ENCODE peak calls at places on chromosomes 7 and 10, in five cellular contexts. One of them, this sample, is unnamed.

GRCh38 chr10:43901302-43901701 is 252.6 kb upstream of the ZNF32 start:
- DNase-seq in body of pancreas: no peak
- DNase-seq in hippocampal formation: no peak
- DNase-seq in GM20000: no peak
- DNase-seq in activated CD8-positive, alpha-beta memory T cell treated with anti-CD3 and anti-CD28 coated beads for 24 hours: no peak
- DNase-seq in this sample: no peak

GRCh38 chr10:15898046-15898445 is 37.7 kb upstream of the MINDY3 start:
- DNase-seq in body of pancreas: no peak
- DNase-seq in hippocampal formation: no peak
- DNase-seq in GM20000: no peak
- DNase-seq in activated CD8-positive, alpha-beta memory T cell treated with anti-CD3 and anti-CD28 coated beads for 24 hours: no peak
- DNase-seq in this sample: no peak

GRCh38 chr7:17380696-17381662 is 82.5 kb downstream of the AHR start:
- DNase-seq in body of pancreas: peak
- DNase-seq in hippocampal formation: no peak
- DNase-seq in GM20000: no peak
- DNase-seq in activated CD8-positive, alpha-beta memory T cell treated with anti-CD3 and anti-CD28 coated beads for 24 hours: no peak
- DNase-seq in this sample: no peak

GRCh38 chr10:117346574-117346973 is 28.7 kb downstream of the PDZD8 start:
- DNase-seq in body of pancreas: no peak
- DNase-seq in hippocampal formation: no peak
- DNase-seq in GM20000: no peak
- DNase-seq in activated CD8-positive, alpha-beta memory T cell treated with anti-CD3 and anti-CD28 coated beads for 24 hours: no peak
- DNase-seq in this sample: no peak

GRCh38 chr10:114051714-114052113 is 8.0 kb downstream of the ADRB1 start:
- DNase-seq in body of pancreas: no peak
- DNase-seq in hippocampal formation: no peak
- DNase-seq in GM20000: no peak
- DNase-seq in activated CD8-positive, alpha-beta memory T cell treated with anti-CD3 and anti-CD28 coated beads for 24 hours: no peak
- DNase-seq in this sample: no peak

GRCh38 chr10:110865184-110865803 is 6.4 kb upstream of the PDCD4 start:
- DNase-seq in body of pancreas: no peak
- DNase-seq in hippocampal formation: no peak
- DNase-seq in GM20000: no peak
- DNase-seq in activated CD8-positive, alpha-beta memory T cell treated with anti-CD3 and anti-CD28 coated beads for 24 hours: peak
- DNase-seq in this sample: peak

GRCh38 chr10:3105166-3105565 is 37.8 kb downstream of the PFKP start:
- DNase-seq in body of pancreas: no peak
- DNase-seq in hippocampal formation: no peak
- DNase-seq in GM20000: no peak
- DNase-seq in activated CD8-positive, alpha-beta memory T cell treated with anti-CD3 and anti-CD28 coated beads for 24 hours: no peak
- DNase-seq in this sample: no peak

GRCh38 chr7:157584420-157584819 is 247.6 kb downstream of the DNAJB6 start:
- DNase-seq in body of pancreas: no peak
- DNase-seq in hippocampal formation: no peak
- DNase-seq in GM20000: no peak
- DNase-seq in activated CD8-positive, alpha-beta memory T cell treated with anti-CD3 and anti-CD28 coated beads for 24 hours: no peak
- DNase-seq in this sample: no peak

GRCh38 chr7:27245798-27246691 is 3.4 kb downstream of the EVX1 start:
- DNase-seq in body of pancreas: peak
- DNase-seq in hippocampal formation: no peak
- DNase-seq in GM20000: peak
- DNase-seq in activated CD8-positive, alpha-beta memory T cell treated with anti-CD3 and anti-CD28 coated beads for 24 hours: no peak
- DNase-seq in this sample: peak

GRCh38 chr7:106420210-106420609 is 135.4 kb upstream of the NAMPT start:
- DNase-seq in body of pancreas: no peak
- DNase-seq in hippocampal formation: no peak
- DNase-seq in GM20000: no peak
- DNase-seq in activated CD8-positive, alpha-beta memory T cell treated with anti-CD3 and anti-CD28 coated beads for 24 hours: no peak
- DNase-seq in this sample: no peak

GRCh38 chr7:16754869-16755317 is 1.3 kb downstream of the TSPAN13 start:
- DNase-seq in body of pancreas: peak
- DNase-seq in hippocampal formation: no peak
- DNase-seq in GM20000: no peak
- DNase-seq in activated CD8-positive, alpha-beta memory T cell treated with anti-CD3 and anti-CD28 coated beads for 24 hours: no peak
- DNase-seq in this sample: peak

GRCh38 chr10:79311581-79312407 is 35.5 kb upstream of the PPIF start:
- DNase-seq in body of pancreas: no peak
- DNase-seq in hippocampal formation: peak
- DNase-seq in GM20000: no peak
- DNase-seq in activated CD8-positive, alpha-beta memory T cell treated with anti-CD3 and anti-CD28 coated beads for 24 hours: no peak
- DNase-seq in this sample: no peak

GRCh38 chr10:102673961-102674511 is 29.8 kb downstream of the TRIM8 start:
- DNase-seq in body of pancreas: peak
- DNase-seq in hippocampal formation: peak
- DNase-seq in GM20000: peak
- DNase-seq in activated CD8-positive, alpha-beta memory T cell treated with anti-CD3 and anti-CD28 coated beads for 24 hours: peak
- DNase-seq in this sample: peak

GRCh38 chr10:17023386-17024298 is 106.0 kb downstream of the CUBN start:
- DNase-seq in body of pancreas: peak
- DNase-seq in hippocampal formation: no peak
- DNase-seq in GM20000: peak
- DNase-seq in activated CD8-positive, alpha-beta memory T cell treated with anti-CD3 and anti-CD28 coated beads for 24 hours: peak
- DNase-seq in this sample: peak

GRCh38 chr7:42993038-42993437 is 60.9 kb downstream of the MRPL32 start:
- DNase-seq in body of pancreas: no peak
- DNase-seq in hippocampal formation: no peak
- DNase-seq in GM20000: no peak
- DNase-seq in activated CD8-positive, alpha-beta memory T cell treated with anti-CD3 and anti-CD28 coated beads for 24 hours: no peak
- DNase-seq in this sample: peak

GRCh38 chr7:130844811-130845580 is 111.0 kb upstream of the KLF14 start:
- DNase-seq in body of pancreas: no peak
- DNase-seq in hippocampal formation: no peak
- DNase-seq in GM20000: no peak
- DNase-seq in activated CD8-positive, alpha-beta memory T cell treated with anti-CD3 and anti-CD28 coated beads for 24 hours: no peak
- DNase-seq in this sample: no peak

GRCh38 chr10:79376078-79376628 is 28.9 kb downstream of the PPIF start:
- DNase-seq in body of pancreas: peak
- DNase-seq in hippocampal formation: no peak
- DNase-seq in GM20000: no peak
- DNase-seq in activated CD8-positive, alpha-beta memory T cell treated with anti-CD3 and anti-CD28 coated beads for 24 hours: peak
- DNase-seq in this sample: no peak

GRCh38 chr7:98204670-98205069 is 6.6 kb upstream of the BHLHA15 start:
- DNase-seq in body of pancreas: no peak
- DNase-seq in hippocampal formation: no peak
- DNase-seq in GM20000: no peak
- DNase-seq in activated CD8-positive, alpha-beta memory T cell treated with anti-CD3 and anti-CD28 coated beads for 24 hours: peak
- DNase-seq in this sample: no peak

GRCh38 chr7:43954524-43955228 is 28.4 kb downstream of the UBE2D4 start:
- DNase-seq in body of pancreas: peak
- DNase-seq in hippocampal formation: peak
- DNase-seq in GM20000: peak
- DNase-seq in activated CD8-positive, alpha-beta memory T cell treated with anti-CD3 and anti-CD28 coated beads for 24 hours: no peak
- DNase-seq in this sample: peak

GRCh38 chr7:98913612-98914011 is 35.3 kb downstream of the TRRAP start:
- DNase-seq in body of pancreas: no peak
- DNase-seq in hippocampal formation: no peak
- DNase-seq in GM20000: no peak
- DNase-seq in activated CD8-positive, alpha-beta memory T cell treated with anti-CD3 and anti-CD28 coated beads for 24 hours: no peak
- DNase-seq in this sample: no peak

GRCh38 chr10:26556756-26557640 is 118.9 kb downstream of the APBB1IP start:
- DNase-seq in body of pancreas: peak
- DNase-seq in hippocampal formation: peak
- DNase-seq in GM20000: peak
- DNase-seq in activated CD8-positive, alpha-beta memory T cell treated with anti-CD3 and anti-CD28 coated beads for 24 hours: no peak
- DNase-seq in this sample: peak

GRCh38 chr10:71740069-71740468 is 20.5 kb upstream of the C10orf105 start:
- DNase-seq in body of pancreas: peak
- DNase-seq in hippocampal formation: no peak
- DNase-seq in GM20000: no peak
- DNase-seq in activated CD8-positive, alpha-beta memory T cell treated with anti-CD3 and anti-CD28 coated beads for 24 hours: no peak
- DNase-seq in this sample: no peak

GRCh38 chr10:132368881-132369635 is 27.9 kb upstream of the PWWP2B start:
- DNase-seq in body of pancreas: no peak
- DNase-seq in hippocampal formation: no peak
- DNase-seq in GM20000: no peak
- DNase-seq in activated CD8-positive, alpha-beta memory T cell treated with anti-CD3 and anti-CD28 coated beads for 24 hours: no peak
- DNase-seq in this sample: peak